ENCODE peak calls at places on chromosomes 3 and 15, in four cellular contexts. L is WERI-Rb-1, Y is body of pancreas, G is MM.1S. I is an unnamed sample.

GRCh38 chr3:12833226-12834161 is 7.9 kb downstream of the RPL32 start:
- DNase-seq in L (no peak), Y (no peak), G (no peak), I (no peak)

GRCh38 chr3:85801955-85802354 is 843.2 kb downstream of the CADM2 start:
- DNase-seq in L (peak; percentile 35), Y (no peak), G (no peak), I (no peak)

GRCh38 chr3:10281951-10282350 is 10.8 kb downstream of the GHRL start:
- DNase-seq in L (no peak), Y (no peak), G (no peak), I (no peak)

GRCh38 chr15:82051664-82052063 is 5.8 kb upstream of the MEX3B start:
- DNase-seq in L (no peak), Y (no peak), G (no peak), I (no peak)

GRCh38 chr3:14262212-14262611 is 83.6 kb downstream of the LSM3 start:
- DNase-seq in L (no peak), Y (no peak), G (no peak), I (no peak)

GRCh38 chr3:103991461-103992115 is 1375.1 kb upstream of the ALCAM start:
- DNase-seq in L (no peak), Y (no peak), G (no peak), I (no peak)

GRCh38 chr3:42718338-42718737 is 15.7 kb upstream of the HHATL start:
- DNase-seq in L (no peak), Y (no peak), G (no peak), I (no peak)

GRCh38 chr3:53941945-53942344 is 50.3 kb upstream of the SELENOK start:
- DNase-seq in L (peak; percentile 23), Y (no peak), G (no peak), I (no peak)

GRCh38 chr3:148873928-148874326 is 8.8 kb downstream of the CPA3 start:
- DNase-seq in L (no peak), Y (no peak), G (no peak), I (no peak)

GRCh38 chr3:47000198-47000815 is 20.8 kb downstream of the NBEAL2 start:
- DNase-seq in L (no peak), Y (no peak), G (no peak), I (no peak)

GRCh38 chr3:117589454-117589853 is 879.9 kb downstream of the TUSC7 start:
- DNase-seq in L (no peak), Y (no peak), G (peak; percentile 22), I (no peak)

GRCh38 chr3:23264413-23264812 is 61.3 kb downstream of the UBE2E2 start:
- DNase-seq in L (no peak), Y (no peak), G (no peak), I (no peak)

GRCh38 chr3:155805204-155805801 is 775 bp downstream of the C3orf33 start:
- DNase-seq in L (no peak), Y (peak; percentile 57), G (peak; percentile 27), I (no peak)

GRCh38 chr3:178671261-178672191 is 135.3 kb downstream of the KCNMB2 start:
- DNase-seq in L (no peak), Y (no peak), G (no peak), I (no peak)

GRCh38 chr3:19065027-19065426 is 83.3 kb upstream of the KCNH8 start:
- DNase-seq in L (no peak), Y (no peak), G (no peak), I (peak; percentile 2)

GRCh38 chr15:52765779-52766178 is 24.4 kb downstream of the ONECUT1 start:
- DNase-seq in L (peak; percentile 43), Y (peak; percentile 33), G (no peak), I (no peak)

GRCh38 chr3:128226186-128226725 is 73.0 kb downstream of the EEFSEC start:
- DNase-seq in L (no peak), Y (no peak), G (no peak), I (no peak)

GRCh38 chr15:63833246-63833696 is 477 bp downstream of the HERC1 start:
- DNase-seq in L (peak; percentile 34), Y (peak; percentile 48), G (peak; percentile 46), I (peak; percentile 39)

GRCh38 chr3:147356909-147357733 is 49.2 kb downstream of the ZIC4 start:
- DNase-seq in L (no peak), Y (no peak), G (no peak), I (no peak)

GRCh38 chr3:115248274-115248673 is 101.2 kb upstream of the ZBTB20 start:
- DNase-seq in L (no peak), Y (no peak), G (no peak), I (no peak)

GRCh38 chr3:106168941-106169340 is 300.1 kb upstream of the CBLB start:
- DNase-seq in L (no peak), Y (no peak), G (no peak), I (no peak)

GRCh38 chr15:81948142-81948709 is 97.6 kb downstream of the MEX3B start:
- DNase-seq in L (no peak), Y (no peak), G (no peak), I (no peak)

GRCh38 chr15:39239562-39239961 is 341.3 kb upstream of the THBS1 start:
- DNase-seq in L (no peak), Y (no peak), G (no peak), I (no peak)

GRCh38 chr15:50876989-50877360 is 31.5 kb upstream of the AP4E1 start:
- DNase-seq in L (peak; percentile 63), Y (peak; percentile 73), G (peak; percentile 76), I (peak; percentile 88)

GRCh38 chr15:25172691-25173090 is 217.9 kb downstream of the SNRPN start:
- DNase-seq in L (no peak), Y (no peak), G (no peak), I (peak; percentile 21)

GRCh38 chr3:81789686-81790085 is 28.2 kb upstream of the GBE1 start:
- DNase-seq in L (no peak), Y (no peak), G (no peak), I (no peak)

GRCh38 chr3:81788044-81788443 is 26.6 kb upstream of the GBE1 start:
- DNase-seq in L (no peak), Y (no peak), G (no peak), I (no peak)

GRCh38 chr3:81790117-81790516 is 28.7 kb upstream of the GBE1 start:
- DNase-seq in L (no peak), Y (no peak), G (no peak), I (no peak)

GRCh38 chr3:81788650-81789049 is 27.2 kb upstream of the GBE1 start:
- DNase-seq in L (no peak), Y (no peak), G (peak; percentile 15), I (no peak)

DNA sequence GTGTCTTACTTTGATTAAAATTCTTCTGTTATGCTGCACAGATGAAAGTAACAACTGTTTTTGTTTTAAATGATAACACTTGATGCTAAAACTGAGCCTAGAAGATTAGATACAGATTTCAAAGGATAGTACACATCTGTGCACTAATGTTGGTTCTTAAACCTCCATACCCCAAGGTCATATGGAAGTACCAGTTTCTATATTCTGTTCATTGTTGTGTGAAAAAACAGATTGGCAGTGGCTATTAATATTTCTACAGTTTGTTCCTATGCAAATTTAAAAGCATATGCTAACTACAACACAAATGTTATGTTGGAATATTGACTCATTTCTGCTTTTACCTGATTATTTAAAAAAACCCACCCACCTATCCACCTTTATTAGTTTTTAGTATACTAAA is 32.0 kb upstream of the GBE1 start:
- DNase-seq in L (no peak), Y (no peak), G (no peak), I (no peak)
- TF ChIP-seq CTCF in L (no peak), Y (no peak), G (no peak), I (no peak)

GRCh38 chr3:195802261-195802701 is 9.4 kb downstream of the MUC4 start:
- DNase-seq in L (no peak), Y (no peak), G (no peak), I (no peak)

GRCh38 chr3:195801251-195802183 is 10.2 kb downstream of the MUC4 start:
- DNase-seq in L (no peak), Y (no peak), G (no peak), I (no peak)

GRCh38 chr3:195805181-195805580 is 6.5 kb downstream of the MUC4 start:
- DNase-seq in L (no peak), Y (no peak), G (no peak), I (no peak)

GRCh38 chr3:195803309-195803908 is 8.3 kb downstream of the MUC4 start:
- DNase-seq in L (no peak), Y (no peak), G (no peak), I (no peak)

DNA sequence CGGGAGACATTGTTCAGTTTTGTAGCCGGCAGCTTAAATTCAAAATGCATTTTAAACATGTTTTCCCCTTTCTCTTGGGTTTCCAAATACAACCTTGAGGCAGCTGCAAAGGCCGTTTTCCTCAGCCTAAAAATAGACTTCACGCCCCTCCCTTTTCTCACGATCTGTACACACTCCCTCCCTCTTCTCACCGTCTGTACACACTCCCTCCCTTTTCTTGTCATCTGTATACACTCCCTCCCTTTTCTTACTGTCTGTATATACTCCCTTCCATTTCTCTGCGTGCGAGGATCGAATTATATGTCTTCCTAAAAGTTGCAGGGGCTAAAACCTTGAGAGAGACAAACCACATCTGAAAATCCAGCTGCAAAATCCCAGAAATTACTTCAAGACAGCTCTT is 8.9 kb downstream of the MUC4 start:
- DNase-seq in L (no peak), Y (no peak), G (no peak), I (no peak)
- H3K27me3 ChIP-seq in L (no peaks in the 10 kb centered on the region), Y (no peaks in the 10 kb centered on the region), G (peaks cover 54% of the 10 kb centered on the region), I (no peaks in the 10 kb centered on the region)

DNA sequence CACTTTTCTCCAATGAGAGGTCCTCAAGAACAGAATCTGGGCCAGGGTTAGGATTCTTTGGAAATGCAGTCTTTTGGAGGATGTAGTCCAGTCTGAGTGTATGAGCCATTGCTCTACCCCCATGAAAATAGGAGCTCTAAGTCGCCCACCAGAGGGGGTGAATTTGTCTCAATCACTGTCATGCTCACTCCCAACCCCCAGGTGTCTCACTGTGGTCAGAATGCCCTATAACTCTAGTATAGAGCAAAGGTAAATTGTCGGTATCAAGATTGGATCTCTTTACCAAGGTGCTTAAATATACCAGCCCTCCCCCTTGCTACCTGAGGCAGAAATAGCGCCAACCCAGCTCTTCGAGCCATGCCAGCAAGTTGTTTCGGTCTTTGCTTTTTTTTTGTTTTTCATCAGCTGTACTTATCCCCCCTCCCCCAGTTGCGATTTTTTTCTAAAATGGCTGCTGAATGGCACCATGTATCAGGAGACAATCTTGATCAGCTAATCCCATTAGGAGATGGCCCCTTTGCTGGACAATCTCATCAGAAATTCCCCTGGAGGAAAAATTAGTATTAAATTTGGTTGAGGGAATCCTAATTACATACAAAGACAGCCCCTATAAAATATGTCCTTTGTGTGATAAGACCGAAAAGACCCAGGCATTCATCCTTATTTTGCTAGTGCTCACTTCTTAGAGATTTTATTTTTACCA is 130.7 kb downstream of the EBLN2 start:
- DNase-seq in L (peak; percentile 68), Y (no peak), G (no peak), I (peak; percentile 58)
- TF ChIP-seq CTCF in L (peak; percentile 59), Y (no peak), G (no peak), I (peak; percentile 66)

GRCh38 chr15:69299451-69300128 is 878 bp downstream of the PAQR5 start:
- DNase-seq in L (no peak), Y (no peak), G (no peak), I (no peak)

GRCh38 chr15:69297642-69298353 is 914 bp upstream of the PAQR5 start:
- DNase-seq in L (no peak), Y (no peak), G (no peak), I (no peak)

GRCh38 chr15:69298697-69299441 is at the start of gene PAQR5:
- DNase-seq in L (peak; percentile 52), Y (peak; percentile 57), G (no peak), I (peak; percentile 62)

GRCh38 chr15:69296606-69297005 is 2.1 kb upstream of the PAQR5 start:
- DNase-seq in L (no peak), Y (no peak), G (no peak), I (no peak)

DNA sequence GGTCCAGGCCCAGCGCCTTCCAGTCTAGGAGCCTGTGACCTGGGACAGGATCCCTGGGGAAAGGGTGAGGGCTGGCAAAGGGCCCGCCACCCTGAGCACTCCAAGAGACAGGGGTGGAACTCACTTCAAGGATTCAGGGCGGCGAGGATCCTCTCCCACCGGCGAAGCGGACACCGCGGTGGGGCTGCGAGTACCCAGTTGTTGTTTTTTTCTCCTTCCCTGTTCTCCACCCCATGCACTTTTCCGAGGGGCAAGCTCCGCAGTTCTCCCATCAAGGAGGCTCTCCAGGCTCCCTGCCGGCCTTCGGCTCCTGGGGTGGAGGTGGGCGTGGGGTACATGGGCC is 387 bp upstream of the PAQR5 start:
- DNase-seq in L (no peak), Y (no peak), G (no peak), I (no peak)
- H3K27me3 ChIP-seq in L (peaks cover 4% of the 10 kb centered on the region), Y (no peaks in the 10 kb centered on the region), G (peaks cover 13% of the 10 kb centered on the region), I (no peaks in the 10 kb centered on the region)